ENCODE peak calls at places on chromosomes 3 and 15, in six cellular contexts. H is A549, X is neuronal stem cell, N is IMR-90, S is keratinocyte, E is H9. F is an unnamed sample.

GRCh38 chr15:83611312-83611711 is 42.6 kb upstream of the ADAMTSL3 start:
- DNase-seq in H (no peak), E (no peak), S (no peak), N (no peak), X (no peak), F (no peak)

GRCh38 chr15:66765478-66766281 is 63.6 kb downstream of the SMAD6 start:
- DNase-seq in H (peak), X (no peak), N (no peak), E (no peak), S (peak), F (no peak)

GRCh38 chr3:94117729-94118128 is 54.9 kb downstream of the NSUN3 start:
- DNase-seq in X (no peak), S (no peak), N (no peak), E (no peak), H (no peak), F (no peak)

GRCh38 chr15:68145706-68146105 is 59.4 kb downstream of the CALML4 start:
- DNase-seq in E (no peak), N (peak), X (no peak), H (no peak), S (no peak), F (no peak)

GRCh38 chr3:171001957-171002694 is 24.4 kb downstream of the SLC2A2 start:
- DNase-seq in H (peak), S (no peak), N (peak), E (no peak), X (no peak), F (no peak)

GRCh38 chr15:87959658-87960057 is 296.9 kb downstream of the NTRK3 start:
- DNase-seq in H (no peak), N (no peak), X (no peak), S (no peak), E (no peak), F (no peak)

GRCh38 chr3:163490119-163490518 is 1588.2 kb downstream of the SI start:
- DNase-seq in S (no peak), N (no peak), E (peak), X (peak), H (peak), F (peak)

GRCh38 chr3:137165117-137165806 is 207.5 kb downstream of the IL20RB start:
- DNase-seq in S (peak), X (no peak), E (no peak), N (peak), H (no peak), F (no peak)

GRCh38 chr3:46484911-46485696 is 12.7 kb upstream of the RTP3 start:
- DNase-seq in E (peak), X (no peak), H (no peak), S (no peak), N (no peak), F (no peak)

GRCh38 chr3:17590465-17590864 is 152.0 kb downstream of the TBC1D5 start:
- DNase-seq in S (no peak), H (no peak), E (no peak), N (no peak), X (no peak), F (no peak)

GRCh38 chr15:90203473-90203872 is 2.3 kb downstream of the SEMA4B start:
- DNase-seq in N (no peak), X (no peak), H (no peak), S (no peak), E (no peak), F (no peak)

GRCh38 chr3:71444028-71444860 is 139.3 kb downstream of the FOXP1 start:
- DNase-seq in H (no peak), E (no peak), S (peak), X (no peak), N (peak), F (peak)

GRCh38 chr15:51096976-51097375 is 2.3 kb upstream of the TNFAIP8L3 start:
- DNase-seq in E (no peak), H (no peak), N (no peak), S (no peak), X (no peak), F (no peak)

GRCh38 chr3:100850156-100850555 is 140.9 kb downstream of the TFG start:
- DNase-seq in S (no peak), N (peak), X (no peak), E (no peak), H (no peak), F (no peak)

GRCh38 chr15:48389701-48390143 is 58.5 kb downstream of the DUT start:
- DNase-seq in H (no peak), E (no peak), S (no peak), X (no peak), N (peak), F (no peak)

GRCh38 chr3:50245831-50246516 is 10.0 kb downstream of the GNAI2 start:
- DNase-seq in H (peak), E (peak), X (peak), N (peak), S (no peak), F (peak)

GRCh38 chr3:27022096-27022761 is 347.0 kb downstream of the NEK10 start:
- DNase-seq in E (peak), H (no peak), X (no peak), S (no peak), N (no peak), F (no peak)

GRCh38 chr3:168455814-168456213 is 360.1 kb upstream of the GOLIM4 start:
- DNase-seq in H (no peak), X (no peak), E (no peak), S (no peak), N (no peak), F (no peak)

GRCh38 chr3:88057650-88058321 is 1.0 kb downstream of the CGGBP1 start:
- DNase-seq in N (peak), H (no peak), E (no peak), X (peak), S (no peak), F (no peak)

GRCh38 chr3:377158-377561 is 180.6 kb downstream of the CHL1 start:
- DNase-seq in E (no peak), X (peak), S (peak), H (peak), N (peak), F (no peak)

GRCh38 chr3:43515970-43516369 is 105.8 kb downstream of the ANO10 start:
- DNase-seq in S (no peak), X (no peak), E (no peak), H (no peak), N (no peak), F (no peak)

GRCh38 chr3:51538115-51538458 is 432 bp upstream of the RAD54L2 start:
- DNase-seq in N (no peak), X (no peak), E (peak), H (peak), S (no peak), F (peak)

GRCh38 chr3:196236169-196236568 is 19.8 kb downstream of the SLC51A start:
- DNase-seq in S (no peak), H (no peak), E (no peak), X (no peak), N (no peak), F (no peak)

GRCh38 chr15:69472575-69472974 is 20.0 kb downstream of the RPLP1 start:
- DNase-seq in H (no peak), S (no peak), N (no peak), X (no peak), E (no peak), F (no peak)

GRCh38 chr3:188975612-188976314 is 196.0 kb upstream of the TPRG1 start:
- DNase-seq in S (no peak), X (no peak), H (no peak), E (no peak), N (peak), F (peak)

GRCh38 chr3:188979669-188980311 is 192.0 kb upstream of the TPRG1 start:
- DNase-seq in N (peak), S (no peak), E (peak), X (no peak), H (no peak), F (no peak)

GRCh38 chr3:188978772-188979171 is 193.0 kb upstream of the TPRG1 start:
- DNase-seq in S (no peak), N (peak), X (no peak), H (peak), E (no peak), F (no peak)

GRCh38 chr3:188976407-188976806 is 195.4 kb upstream of the TPRG1 start:
- DNase-seq in N (no peak), S (no peak), E (no peak), X (no peak), H (no peak), F (no peak)

GRCh38 chr3:188979236-188979635 is 192.5 kb upstream of the TPRG1 start:
- DNase-seq in N (no peak), H (no peak), E (no peak), X (no peak), S (no peak), F (no peak)
- H3K4me2 ChIP-seq in N (no peak), H (peak), E (no peak), X (no peak), S (no peak), F (no peak)

GRCh38 chr15:52801748-52802085 is 11.6 kb upstream of the ONECUT1 start:
- DNase-seq in X (no peak), E (no peak), N (no peak), H (no peak), S (no peak), F (no peak)

GRCh38 chr15:52804526-52805081 is 14.5 kb upstream of the ONECUT1 start:
- DNase-seq in E (peak), N (no peak), H (no peak), X (peak), S (no peak), F (no peak)

GRCh38 chr15:52802110-52802509 is 12.0 kb upstream of the ONECUT1 start:
- DNase-seq in X (no peak), N (no peak), H (no peak), S (no peak), E (no peak), F (no peak)

GRCh38 chr15:52805351-52806283 is 15.5 kb upstream of the ONECUT1 start:
- DNase-seq in X (peak), H (no peak), E (peak), N (no peak), S (no peak), F (no peak)

DNA sequence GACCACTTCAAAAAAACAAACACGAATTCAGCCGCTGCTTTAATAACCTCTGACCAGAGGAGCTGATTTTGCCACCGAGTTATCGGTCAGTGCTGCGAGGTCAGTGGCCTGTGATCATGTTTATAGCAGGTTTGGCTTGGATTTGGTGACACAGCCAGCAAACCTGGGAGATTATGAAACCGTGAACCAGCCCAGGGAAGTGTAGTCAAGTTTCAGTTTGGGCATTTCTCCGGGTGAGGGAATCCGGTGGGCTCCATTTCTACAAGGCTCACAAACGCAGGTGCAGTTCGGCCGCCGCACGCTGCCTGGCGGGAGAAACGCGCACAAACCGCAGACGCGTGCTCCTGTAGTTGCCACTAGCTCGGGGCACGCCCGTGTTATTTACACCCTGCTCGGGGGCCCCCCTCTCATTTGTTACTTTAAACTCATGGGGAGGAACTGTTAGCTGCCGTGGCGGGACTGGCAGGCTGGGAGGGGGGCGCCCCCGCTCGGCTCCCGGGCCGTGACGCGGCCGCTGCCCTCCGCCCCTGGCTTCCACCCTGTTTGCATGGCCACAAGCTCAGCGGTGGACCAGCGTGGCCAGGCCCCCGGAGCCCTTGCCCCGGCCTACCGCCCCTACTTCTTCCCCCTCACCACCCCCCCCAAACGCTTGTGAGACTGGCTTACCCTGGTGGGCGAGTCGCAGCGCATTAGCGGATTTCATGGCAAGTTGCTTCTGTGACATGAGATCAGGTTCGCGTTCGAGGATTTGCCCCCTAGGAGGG is 13.6 kb upstream of the ONECUT1 start:
- DNase-seq in S (no peak), H (no peak), N (no peak), E (no peak), X (peak), F (peak)
- H3K4me2 ChIP-seq in S (no peak), H (no peak), N (peak), E (peak), X (peak), F (peak)

DNA sequence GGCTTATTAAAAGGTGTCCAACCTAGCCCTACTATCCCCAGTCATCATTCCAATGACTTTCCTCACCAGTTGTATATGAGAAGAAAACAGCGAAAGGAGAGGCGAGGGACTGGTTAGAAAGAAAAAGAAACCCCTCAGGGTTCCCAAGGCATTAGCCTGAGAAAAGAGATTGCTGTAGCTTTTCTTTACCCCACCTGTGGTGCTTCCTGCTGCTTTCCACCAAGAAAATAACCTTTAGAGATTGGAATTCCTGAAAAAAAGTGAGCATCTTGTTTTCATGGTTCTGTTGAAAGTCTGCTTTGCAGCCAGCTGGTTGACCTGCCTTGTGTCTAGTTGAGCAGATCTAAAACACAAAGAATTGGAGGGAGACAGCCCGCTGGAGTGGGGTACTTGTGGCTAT is 196.4 kb downstream of the CADPS start:
- DNase-seq in S (no peak), H (no peak), E (peak), N (no peak), X (no peak), F (no peak)
- H3K4me2 ChIP-seq in S (no peak), H (no peak), E (peak), N (no peak), X (no peak), F (no peak)

GRCh38 chr3:193809106-193809505 is 216.1 kb downstream of the OPA1 start:
- DNase-seq in S (no peak), N (no peak), E (no peak), X (peak), H (no peak), F (no peak)

GRCh38 chr3:193812791-193813505 is 219.9 kb downstream of the OPA1 start:
- DNase-seq in N (no peak), H (no peak), S (no peak), X (no peak), E (peak), F (no peak)

GRCh38 chr3:193813506-193813850 is 220.5 kb downstream of the OPA1 start:
- DNase-seq in N (no peak), E (peak), H (no peak), X (no peak), S (no peak), F (no peak)

GRCh38 chr3:193814166-193814565 is 221.2 kb downstream of the OPA1 start:
- DNase-seq in S (no peak), E (no peak), H (no peak), N (no peak), X (no peak), F (no peak)

DNA sequence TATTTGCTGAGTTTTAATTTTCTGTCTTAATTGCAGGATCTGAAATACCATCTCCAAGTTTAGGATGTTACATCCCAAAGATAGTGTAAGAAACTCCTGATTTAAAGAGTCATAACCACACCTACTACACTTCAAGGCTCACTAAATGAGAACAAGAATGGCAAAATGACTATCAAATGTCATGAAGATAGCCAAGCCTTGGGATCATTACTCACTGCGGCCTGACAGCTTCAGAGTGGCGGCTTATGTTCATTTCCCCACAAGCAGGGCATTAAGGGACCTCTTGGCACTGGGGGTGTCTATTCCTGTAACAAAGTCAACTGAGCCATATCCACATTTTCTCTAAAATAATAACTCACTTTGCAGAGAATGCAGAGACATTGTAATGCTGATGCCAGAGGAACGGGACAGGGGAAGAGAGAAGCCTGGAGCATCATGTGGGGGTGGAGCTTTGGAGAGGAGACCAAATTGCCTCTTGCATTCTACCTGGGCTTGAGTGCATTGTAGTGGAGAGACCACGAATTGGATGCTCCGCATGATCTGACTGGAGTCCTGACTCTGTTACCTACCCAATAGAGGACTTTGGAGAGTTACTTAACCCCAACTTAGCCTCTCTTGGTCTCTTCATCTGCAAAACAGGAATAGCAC is 219.2 kb downstream of the OPA1 start:
- DNase-seq in X (no peak), S (no peak), N (no peak), H (no peak), E (peak), F (no peak)
- H3K4me2 ChIP-seq in X (no peak), S (no peak), N (no peak), H (no peak), E (peak), F (no peak)

GRCh38 chr3:10780922-10781321 is 35.1 kb upstream of the SLC6A11 start:
- DNase-seq in E (no peak), X (no peak), N (no peak), S (no peak), H (no peak), F (no peak)

GRCh38 chr3:10780243-10780642 is 35.8 kb upstream of the SLC6A11 start:
- DNase-seq in X (no peak), H (no peak), S (peak), E (no peak), N (no peak), F (no peak)

GRCh38 chr3:10782011-10782410 is 34.0 kb upstream of the SLC6A11 start:
- DNase-seq in X (no peak), H (no peak), E (no peak), N (no peak), S (no peak), F (no peak)

GRCh38 chr3:10786640-10787039 is 29.4 kb upstream of the SLC6A11 start:
- DNase-seq in H (no peak), N (no peak), S (no peak), E (no peak), X (no peak), F (no peak)

DNA sequence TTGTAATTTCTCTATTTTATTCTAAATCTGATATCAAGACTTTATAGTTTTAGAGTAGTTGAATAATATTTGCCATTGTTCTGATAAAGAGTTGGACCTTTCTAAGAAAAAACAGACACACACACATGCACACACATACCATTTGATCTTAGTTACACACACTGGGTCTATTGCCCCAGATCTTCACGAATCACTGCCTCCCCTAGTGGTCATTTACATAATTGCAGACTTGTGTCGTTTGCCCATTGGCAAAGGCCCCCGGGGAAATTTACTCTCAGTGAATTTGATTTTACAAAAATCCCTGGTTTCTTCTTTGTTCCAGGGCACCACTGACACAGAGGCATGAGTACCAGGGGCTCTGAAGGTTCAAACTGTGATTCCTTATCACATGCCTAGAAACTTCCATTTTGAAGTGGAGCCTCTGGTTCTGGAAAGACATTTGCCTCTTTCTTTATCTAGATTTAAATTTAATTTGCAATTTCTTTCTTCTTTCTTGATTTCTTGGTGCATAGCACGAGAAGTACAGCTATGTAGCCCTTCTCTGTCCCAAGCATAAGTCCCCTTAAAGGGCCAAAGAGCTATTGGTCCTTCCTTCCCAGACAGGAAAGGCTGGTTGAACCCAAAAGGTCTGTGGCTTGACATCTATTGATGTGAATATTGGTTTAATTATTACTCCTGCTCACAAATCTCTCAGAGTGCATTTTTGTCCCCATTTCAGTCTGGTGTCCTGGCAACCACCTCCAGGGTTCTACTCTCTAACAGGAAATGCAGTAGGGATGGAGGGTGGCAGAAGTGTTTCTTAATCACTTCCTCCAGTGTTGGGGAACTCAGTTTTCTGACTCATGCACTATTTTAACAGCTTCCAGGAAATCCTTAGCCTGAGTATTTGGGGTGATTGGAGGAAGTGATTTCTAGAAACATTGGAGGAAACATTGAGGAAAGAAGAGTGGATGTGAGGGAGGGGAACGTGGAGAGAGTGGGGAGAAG is 32.4 kb upstream of the SLC6A11 start:
- DNase-seq in N (peak), E (no peak), H (peak), X (peak), S (no peak), F (peak)
- H3K4me2 ChIP-seq in N (no peak), E (no peak), H (no peak), X (no peak), S (no peak), F (no peak)

GRCh38 chr3:41088882-41089281 is 110.4 kb upstream of the CTNNB1 start:
- DNase-seq in X (no peak), N (no peak), E (no peak), H (no peak), S (no peak), F (no peak)
- H3K4me2 ChIP-seq in X (no peak), N (no peak), E (no peak), H (no peak), S (no peak), F (no peak)

GRCh38 chr15:73600413-73601050 is 32.7 kb downstream of the NPTN start:
- DNase-seq in S (no peak), X (no peak), N (no peak), E (no peak), H (no peak), F (no peak)
- H3K4me2 ChIP-seq in S (peak), X (peak), N (no peak), E (no peak), H (peak), F (no peak)

GRCh38 chr3:112358311-112358780 is 25.4 kb downstream of the CD200 start:
- DNase-seq in X (no peak), H (no peak), N (peak), E (no peak), S (no peak), F (no peak)
- H3K4me2 ChIP-seq in X (no peak), H (peak), N (peak), E (no peak), S (peak), F (no peak)

DNA sequence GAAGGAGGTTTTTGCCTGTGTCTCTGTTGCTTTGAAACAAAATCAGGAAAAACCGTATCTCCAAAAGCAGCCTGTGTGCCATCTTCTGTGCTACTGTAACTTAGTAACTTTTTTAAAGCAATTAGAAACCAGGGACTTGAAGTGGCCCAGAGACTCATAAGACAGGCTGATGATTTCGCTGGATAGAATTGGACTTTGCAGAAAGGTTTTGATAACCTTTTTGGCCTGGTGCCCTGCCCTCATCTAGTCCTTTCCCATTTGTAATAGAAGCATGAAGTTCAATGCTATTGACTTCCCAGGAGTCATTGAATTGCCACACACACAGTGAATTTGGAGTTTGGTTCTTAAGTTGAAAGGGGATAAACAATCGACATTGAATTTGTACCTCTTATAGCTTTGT is 157.2 kb downstream of the PTPRG start:
- DNase-seq in S (no peak), N (no peak), X (no peak), E (no peak), H (no peak), F (no peak)
- H3K4me2 ChIP-seq in S (no peak), N (no peak), X (no peak), E (no peak), H (no peak), F (no peak)